ENCODE peak calls at places on chromosome 20, in four cellular contexts. U is right cardiac atrium, G is adrenal gland, X is GM23338. O is an unnamed sample. For H3K4me1, the result is how much of the 10 kb centered on the place peaks cover.

GRCh38 chr20:31638816-31639215 is 1.1 kb downstream of the COX4I2 start:
- DNase-seq in G (no peak), X (no peak), U (no peak), O (no peak)

GRCh38 chr20:11229772-11230171 is 556.0 kb upstream of the JAG1 start:
- DNase-seq in U (peak), G (no peak), X (no peak), O (peak)

GRCh38 chr20:10553326-10553984 is 118.3 kb downstream of the SLX4IP start:
- DNase-seq in X (peak), G (peak), U (peak), O (peak)

GRCh38 chr20:62246872-62247652 is 8.7 kb downstream of the OSBPL2 start:
- DNase-seq in X (no peak), G (peak), U (no peak), O (peak)

GRCh38 chr20:5770987-5771318 is 20.8 kb downstream of the SHLD1 start:
- DNase-seq in G (no peak), U (no peak), X (no peak), O (no peak)

GRCh38 chr20:49486064-49486463 is 3.6 kb upstream of the KCNB1 start:
- DNase-seq in X (no peak), U (no peak), G (no peak), O (no peak)

GRCh38 chr20:42161228-42161829 is 543.2 kb upstream of the CHD6 start:
- DNase-seq in X (no peak), G (no peak), U (no peak), O (no peak)

GRCh38 chr20:53495357-53495756 is 98.3 kb downstream of the ZNF217 start:
- DNase-seq in U (no peak), G (no peak), X (no peak), O (peak)

GRCh38 chr20:22525069-22525820 is 59.1 kb downstream of the FOXA2 start:
- DNase-seq in G (no peak), X (no peak), U (no peak), O (no peak)

GRCh38 chr20:63290677-63291472 is 2.1 kb upstream of the COL20A1 start:
- DNase-seq in G (peak), X (peak), U (peak), O (peak)

GRCh38 chr20:57714409-57715267 is 4.8 kb upstream of the PMEPA1 start:
- DNase-seq in G (no peak), U (no peak), X (no peak), O (no peak)

GRCh38 chr20:62955519-62956386 is 3.2 kb downstream of the SLC17A9 start:
- DNase-seq in U (peak), G (no peak), X (no peak), O (no peak)

GRCh38 chr20:8796088-8796665 is 272.7 kb upstream of the PLCB4 start:
- DNase-seq in U (no peak), G (no peak), X (no peak), O (no peak)

GRCh38 chr20:50523552-50524167 is 13.5 kb downstream of the PTPN1 start:
- DNase-seq in X (no peak), G (no peak), U (no peak), O (no peak)

GRCh38 chr20:24753136-24753535 is 195.9 kb upstream of the CST7 start:
- DNase-seq in G (no peak), X (no peak), U (no peak), O (no peak)

GRCh38 chr20:58611236-58612020 is 39.7 kb upstream of the STX16 start:
- DNase-seq in G (no peak), X (no peak), U (no peak), O (no peak)

GRCh38 chr20:33686008-33686983 is at the start of gene E2F1:
- DNase-seq in U (peak), X (peak), G (peak), O (peak)

GRCh38 chr20:50399003-50399916 is 110.9 kb upstream of the PTPN1 start:
- DNase-seq in X (no peak), G (peak), U (peak), O (peak)

DNA sequence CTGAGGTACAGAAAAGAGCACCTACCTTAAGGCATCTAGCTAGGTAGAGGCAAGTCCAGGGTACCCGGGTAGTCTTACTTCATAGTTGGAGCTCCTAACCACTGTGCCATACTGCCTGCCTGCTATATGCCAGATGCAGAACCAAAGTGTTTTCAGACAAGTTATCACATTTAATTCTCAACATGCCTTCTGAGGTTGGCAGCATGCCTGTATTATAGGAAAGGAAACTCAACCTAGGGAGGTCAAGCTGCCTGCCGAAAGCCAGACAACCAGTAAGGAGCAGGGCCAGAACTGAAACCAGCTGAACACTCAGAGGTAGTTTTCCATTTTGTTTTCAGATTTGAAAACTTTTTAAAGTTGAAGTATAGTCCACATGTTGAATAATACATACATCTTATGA is 5.4 kb downstream of the CTNNBL1 start:
- DNase-seq in X (no peak), U (peak), G (no peak), O (no peak)
- H3K27ac ChIP-seq in X (no peak), U (no peak), G (no peak), O (no peak)

GRCh38 chr20:46013826-46014516 is 5.3 kb downstream of the MMP9 start:
- DNase-seq in X (peak), G (peak), U (no peak), O (peak)
- H3K4me3 ChIP-seq in X (peak), G (no peak), U (no peak), O (no peak)

DNA sequence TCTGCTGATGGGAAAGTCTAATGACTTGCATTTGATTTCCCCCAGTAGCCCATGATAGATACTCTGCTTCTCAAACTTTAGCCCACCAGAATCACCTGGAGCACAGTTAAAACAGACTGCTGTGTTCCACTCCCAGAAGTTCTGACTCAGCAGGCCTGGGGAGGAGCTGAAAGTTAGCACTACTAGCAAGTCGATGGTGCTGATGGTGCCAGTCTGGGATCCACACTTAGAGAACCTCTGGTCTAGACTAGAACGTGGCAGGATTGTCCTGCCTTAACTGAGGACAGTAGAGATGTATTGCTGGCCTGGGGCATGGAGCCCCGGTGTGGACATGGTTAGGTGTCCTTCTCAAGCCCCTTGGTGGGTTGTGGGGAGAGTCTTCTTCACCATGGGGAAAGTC is 8.7 kb downstream of the TOX2 start:
- DNase-seq in G (no peak), U (no peak), X (no peak), O (no peak)
- H3K4me1 ChIP-seq in G (under half), U (under half), X (under half), O (under half)

GRCh38 chr20:2751347-2751867 is 49.0 kb downstream of the CPXM1 start:
- DNase-seq in U (no peak), X (no peak), G (no peak), O (no peak)
- H3K27ac ChIP-seq in U (no peak), X (no peak), G (no peak), O (no peak)